ENCODE peak calls at places on chromosomes 16 and 17, in seven cellular contexts. One of them, this sample, is unnamed.

GRCh38 chr17:29212681-29213121 is 32.5 kb upstream of the MYO18A start:
- DNase-seq in sigmoid colon: no peak
- DNase-seq in stomach: no peak
- DNase-seq in Peyer's patch: no peak
- DNase-seq in IMR-90: peak; percentile 6
- DNase-seq in heart right ventricle: no peak
- DNase-seq in A549: no peak
- DNase-seq in this sample: peak; percentile 81

GRCh38 chr16:2698103-2698870 is 16.0 kb downstream of the KCTD5 start:
- DNase-seq in sigmoid colon: no peak
- DNase-seq in stomach: no peak
- DNase-seq in Peyer's patch: no peak
- DNase-seq in IMR-90: no peak
- DNase-seq in heart right ventricle: peak; percentile 4
- DNase-seq in A549: no peak
- DNase-seq in this sample: no peak

GRCh38 chr17:55872374-55872773 is 121.5 kb downstream of the PCTP start:
- DNase-seq in sigmoid colon: no peak
- DNase-seq in stomach: no peak
- DNase-seq in Peyer's patch: no peak
- DNase-seq in IMR-90: no peak
- DNase-seq in heart right ventricle: no peak
- DNase-seq in A549: no peak
- DNase-seq in this sample: no peak

GRCh38 chr17:72176516-72176851 is 55.7 kb downstream of the SOX9 start:
- DNase-seq in sigmoid colon: no peak
- DNase-seq in stomach: no peak
- DNase-seq in Peyer's patch: no peak
- DNase-seq in IMR-90: no peak
- DNase-seq in heart right ventricle: no peak
- DNase-seq in A549: no peak
- DNase-seq in this sample: no peak

GRCh38 chr16:72990003-72990521 is 57.9 kb downstream of the ZFHX3 start:
- DNase-seq in sigmoid colon: peak; percentile 95
- DNase-seq in stomach: peak; percentile 61
- DNase-seq in Peyer's patch: no peak
- DNase-seq in IMR-90: peak; percentile 68
- DNase-seq in heart right ventricle: peak; percentile 51
- DNase-seq in A549: no peak
- DNase-seq in this sample: peak; percentile 81

GRCh38 chr17:58394534-58395223 is 22.7 kb downstream of the RNF43 start:
- DNase-seq in sigmoid colon: no peak
- DNase-seq in stomach: no peak
- DNase-seq in Peyer's patch: no peak
- DNase-seq in IMR-90: no peak
- DNase-seq in heart right ventricle: no peak
- DNase-seq in A549: no peak
- DNase-seq in this sample: peak; percentile 68

GRCh38 chr17:44004761-44005526 is 522 bp downstream of the NAGS start:
- DNase-seq in sigmoid colon: no peak
- DNase-seq in stomach: peak; percentile 36
- DNase-seq in Peyer's patch: peak; percentile 91
- DNase-seq in IMR-90: no peak
- DNase-seq in heart right ventricle: no peak
- DNase-seq in A549: no peak
- DNase-seq in this sample: no peak

GRCh38 chr17:81002013-81002384 is 10.4 kb downstream of the CHMP6 start:
- DNase-seq in sigmoid colon: no peak
- DNase-seq in stomach: no peak
- DNase-seq in Peyer's patch: peak; percentile 46
- DNase-seq in IMR-90: no peak
- DNase-seq in heart right ventricle: no peak
- DNase-seq in A549: no peak
- DNase-seq in this sample: no peak

GRCh38 chr16:58417600-58417999 is 25.3 kb downstream of the GINS3 start:
- DNase-seq in sigmoid colon: no peak
- DNase-seq in stomach: no peak
- DNase-seq in Peyer's patch: no peak
- DNase-seq in IMR-90: no peak
- DNase-seq in heart right ventricle: no peak
- DNase-seq in A549: no peak
- DNase-seq in this sample: no peak

GRCh38 chr17:47131761-47132160 is 57.3 kb downstream of the CDC27 start:
- DNase-seq in sigmoid colon: no peak
- DNase-seq in stomach: no peak
- DNase-seq in Peyer's patch: no peak
- DNase-seq in IMR-90: peak; percentile 26
- DNase-seq in heart right ventricle: no peak
- DNase-seq in A549: peak; percentile 23
- DNase-seq in this sample: no peak

GRCh38 chr16:67613808-67614207 is 31.1 kb upstream of the CARMIL2 start:
- DNase-seq in sigmoid colon: peak; percentile 22
- DNase-seq in stomach: no peak
- DNase-seq in Peyer's patch: no peak
- DNase-seq in IMR-90: no peak
- DNase-seq in heart right ventricle: no peak
- DNase-seq in A549: peak; percentile 46
- DNase-seq in this sample: peak; percentile 3

GRCh38 chr16:28042856-28043255 is 20.7 kb downstream of the GSG1L start:
- DNase-seq in sigmoid colon: no peak
- DNase-seq in stomach: no peak
- DNase-seq in Peyer's patch: no peak
- DNase-seq in IMR-90: peak; percentile 27
- DNase-seq in heart right ventricle: no peak
- DNase-seq in A549: no peak
- DNase-seq in this sample: no peak

GRCh38 chr16:88377961-88378360 is 4.8 kb upstream of the ZNF469 start:
- DNase-seq in sigmoid colon: peak; percentile 40
- DNase-seq in stomach: no peak
- DNase-seq in Peyer's patch: no peak
- DNase-seq in IMR-90: no peak
- DNase-seq in heart right ventricle: no peak
- DNase-seq in A549: no peak
- DNase-seq in this sample: no peak

GRCh38 chr17:20226814-20227482 is 217.8 kb downstream of the SPECC1 start:
- DNase-seq in sigmoid colon: peak; percentile 90
- DNase-seq in stomach: peak; percentile 82
- DNase-seq in Peyer's patch: peak; percentile 85
- DNase-seq in IMR-90: peak; percentile 83
- DNase-seq in heart right ventricle: peak; percentile 84
- DNase-seq in A549: peak; percentile 80
- DNase-seq in this sample: peak; percentile 53

GRCh38 chr17:81553616-81554181 is 1.5 kb upstream of the FAAP100 start:
- DNase-seq in sigmoid colon: no peak
- DNase-seq in stomach: no peak
- DNase-seq in Peyer's patch: no peak
- DNase-seq in IMR-90: peak; percentile 99
- DNase-seq in heart right ventricle: no peak
- DNase-seq in A549: peak; percentile 71
- DNase-seq in this sample: peak; percentile 92

GRCh38 chr16:53844796-53845195 is 140.8 kb downstream of the FTO start:
- DNase-seq in sigmoid colon: no peak
- DNase-seq in stomach: no peak
- DNase-seq in Peyer's patch: no peak
- DNase-seq in IMR-90: no peak
- DNase-seq in heart right ventricle: no peak
- DNase-seq in A549: no peak
- DNase-seq in this sample: no peak

GRCh38 chr17:31696184-31696602 is 162.9 kb downstream of the COPRS start:
- DNase-seq in sigmoid colon: peak; percentile 96
- DNase-seq in stomach: peak; percentile 74
- DNase-seq in Peyer's patch: no peak
- DNase-seq in IMR-90: peak; percentile 88
- DNase-seq in heart right ventricle: peak; percentile 81
- DNase-seq in A549: no peak
- DNase-seq in this sample: no peak

GRCh38 chr16:12094537-12095265 is 118.2 kb downstream of the SNX29 start:
- DNase-seq in sigmoid colon: no peak
- DNase-seq in stomach: no peak
- DNase-seq in Peyer's patch: no peak
- DNase-seq in IMR-90: no peak
- DNase-seq in heart right ventricle: no peak
- DNase-seq in A549: no peak
- DNase-seq in this sample: no peak

GRCh38 chr16:74817851-74818250 is 43.2 kb upstream of the FA2H start:
- DNase-seq in sigmoid colon: no peak
- DNase-seq in stomach: no peak
- DNase-seq in Peyer's patch: no peak
- DNase-seq in IMR-90: no peak
- DNase-seq in heart right ventricle: no peak
- DNase-seq in A549: no peak
- DNase-seq in this sample: no peak

GRCh38 chr17:73227379-73227778 is 34.3 kb downstream of the CPSF4L start:
- DNase-seq in sigmoid colon: no peak
- DNase-seq in stomach: no peak
- DNase-seq in Peyer's patch: no peak
- DNase-seq in IMR-90: no peak
- DNase-seq in heart right ventricle: no peak
- DNase-seq in A549: no peak
- DNase-seq in this sample: no peak

GRCh38 chr17:21002309-21003006 is 40.4 kb downstream of the USP22 start:
- DNase-seq in sigmoid colon: no peak
- DNase-seq in stomach: no peak
- DNase-seq in Peyer's patch: no peak
- DNase-seq in IMR-90: no peak
- DNase-seq in heart right ventricle: no peak
- DNase-seq in A549: no peak
- DNase-seq in this sample: no peak

GRCh38 chr17:82751571-82752370 is at the start of gene TBCD:
- DNase-seq in sigmoid colon: peak; percentile 95
- DNase-seq in stomach: peak; percentile 87
- DNase-seq in Peyer's patch: peak; percentile 93
- DNase-seq in IMR-90: peak; percentile 89
- DNase-seq in heart right ventricle: peak; percentile 93
- DNase-seq in A549: peak; percentile 94
- DNase-seq in this sample: peak; percentile 89

GRCh38 chr17:82753516-82753915 is 1.7 kb downstream of the TBCD start:
- DNase-seq in sigmoid colon: no peak
- DNase-seq in stomach: no peak
- DNase-seq in Peyer's patch: no peak
- DNase-seq in IMR-90: no peak
- DNase-seq in heart right ventricle: no peak
- DNase-seq in A549: no peak
- DNase-seq in this sample: no peak

GRCh38 chr17:82754297-82755208 is 2.7 kb downstream of the TBCD start:
- DNase-seq in sigmoid colon: no peak
- DNase-seq in stomach: no peak
- DNase-seq in Peyer's patch: no peak
- DNase-seq in IMR-90: no peak
- DNase-seq in heart right ventricle: no peak
- DNase-seq in A549: peak; percentile 63
- DNase-seq in this sample: peak; percentile 90

GRCh38 chr17:82752371-82753200 is 721 bp downstream of the TBCD start:
- DNase-seq in sigmoid colon: peak; percentile 73
- DNase-seq in stomach: no peak
- DNase-seq in Peyer's patch: no peak
- DNase-seq in IMR-90: no peak
- DNase-seq in heart right ventricle: peak; percentile 38
- DNase-seq in A549: no peak
- DNase-seq in this sample: peak; percentile 31

DNA sequence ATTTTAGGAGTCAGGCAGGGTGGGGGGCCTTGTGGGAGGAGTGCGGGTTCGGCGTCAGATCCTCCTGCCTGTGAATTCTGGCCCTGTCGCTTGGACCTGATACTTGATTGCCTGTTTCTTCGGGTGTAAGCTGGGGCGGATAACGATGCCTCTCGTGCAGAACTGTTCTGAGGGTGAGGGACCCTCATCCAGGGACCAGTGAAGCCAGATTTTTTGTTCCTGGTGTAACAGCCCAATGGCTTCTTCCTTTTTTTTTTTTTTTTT is 1.3 kb downstream of the TBCD start:
- DNase-seq in sigmoid colon: no peak
- DNase-seq in stomach: no peak
- DNase-seq in Peyer's patch: no peak
- DNase-seq in IMR-90: no peak
- DNase-seq in heart right ventricle: no peak
- DNase-seq in A549: no peak
- DNase-seq in this sample: no peak
- H3K4me3 ChIP-seq in sigmoid colon: no peak overlapping the region
- H3K4me3 ChIP-seq in stomach: peak overlapping the region; percentile 78
- H3K4me3 ChIP-seq in Peyer's patch: no peak overlapping the region
- H3K4me3 ChIP-seq in IMR-90: peak overlapping the region; percentile 93
- H3K4me3 ChIP-seq in heart right ventricle: no peak overlapping the region
- H3K4me3 ChIP-seq in A549: peak overlapping the region; percentile 99
- H3K4me3 ChIP-seq in this sample: peak overlapping the region; percentile 96

GRCh38 chr16:5450435-5451104 is 353.0 kb upstream of the EEF2KMT start:
- DNase-seq in sigmoid colon: no peak
- DNase-seq in stomach: no peak
- DNase-seq in Peyer's patch: no peak
- DNase-seq in IMR-90: no peak
- DNase-seq in heart right ventricle: no peak
- DNase-seq in A549: no peak
- DNase-seq in this sample: no peak
- H3K27ac ChIP-seq in sigmoid colon: no peak overlapping the region
- H3K27ac ChIP-seq in stomach: no peak overlapping the region
- H3K27ac ChIP-seq in Peyer's patch: no peak overlapping the region
- H3K27ac ChIP-seq in IMR-90: no peak overlapping the region
- H3K27ac ChIP-seq in heart right ventricle: no peak overlapping the region
- H3K27ac ChIP-seq in A549: no peak overlapping the region
- H3K27ac ChIP-seq in this sample: no peak overlapping the region

DNA sequence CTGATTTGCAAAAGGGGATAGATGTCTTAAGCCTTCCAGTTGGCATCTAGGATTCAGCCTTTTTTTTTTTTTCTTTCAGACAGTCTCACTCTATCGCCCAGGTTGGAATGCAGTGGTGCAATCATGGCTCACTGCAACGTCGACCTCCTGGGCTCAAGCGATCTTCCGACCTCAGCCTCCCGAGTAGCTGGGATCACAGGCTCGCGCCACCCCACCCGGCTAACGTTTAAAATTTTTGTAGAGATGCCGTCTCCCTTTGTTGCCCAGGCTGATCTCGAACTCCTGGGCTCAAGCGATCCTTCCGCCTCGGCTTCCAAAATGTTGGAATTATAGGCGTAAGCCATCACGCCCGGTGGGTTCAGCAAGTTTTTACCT is 571 bp upstream of the CCP110 start:
- DNase-seq in sigmoid colon: no peak
- DNase-seq in stomach: no peak
- DNase-seq in Peyer's patch: no peak
- DNase-seq in IMR-90: no peak
- DNase-seq in heart right ventricle: peak; percentile 19
- DNase-seq in A549: no peak
- DNase-seq in this sample: no peak
- H3K4me3 ChIP-seq in sigmoid colon: no peak overlapping the region
- H3K4me3 ChIP-seq in stomach: peak overlapping the region; percentile 89
- H3K4me3 ChIP-seq in Peyer's patch: no peak overlapping the region
- H3K4me3 ChIP-seq in IMR-90: no peak overlapping the region
- H3K4me3 ChIP-seq in heart right ventricle: no peak overlapping the region
- H3K4me3 ChIP-seq in A549: no peak overlapping the region
- H3K4me3 ChIP-seq in this sample: no peak overlapping the region

DNA sequence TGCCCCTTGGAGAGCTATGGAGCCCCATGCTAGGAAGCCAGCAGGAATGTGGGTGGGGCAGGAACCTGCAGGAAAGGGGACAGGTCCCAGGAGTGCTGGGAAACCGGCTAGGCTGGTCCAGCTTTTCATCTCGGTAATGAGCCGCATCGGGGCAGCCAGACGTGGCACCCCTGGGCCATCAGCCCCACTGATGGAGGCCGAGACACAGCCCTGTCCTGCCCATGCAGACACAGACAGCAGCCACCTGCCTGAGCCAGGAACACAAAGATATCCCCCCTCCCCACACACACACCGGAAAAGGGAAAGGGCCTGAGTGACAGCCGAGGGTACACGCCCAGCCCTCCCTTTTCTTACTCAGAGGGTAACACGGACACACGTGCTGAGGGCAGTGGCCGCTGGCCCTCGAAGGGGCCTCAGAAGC is 18.1 kb downstream of the PPL start:
- DNase-seq in sigmoid colon: no peak
- DNase-seq in stomach: peak; percentile 67
- DNase-seq in Peyer's patch: no peak
- DNase-seq in IMR-90: no peak
- DNase-seq in heart right ventricle: no peak
- DNase-seq in A549: no peak
- DNase-seq in this sample: no peak
- H3K27ac ChIP-seq in sigmoid colon: no peak overlapping the region
- H3K27ac ChIP-seq in stomach: no peak overlapping the region
- H3K27ac ChIP-seq in Peyer's patch: no peak overlapping the region
- H3K27ac ChIP-seq in IMR-90: no peak overlapping the region
- H3K27ac ChIP-seq in heart right ventricle: no peak overlapping the region
- H3K27ac ChIP-seq in A549: no peak overlapping the region
- H3K27ac ChIP-seq in this sample: no peak overlapping the region